ENCODE peak calls at places on chromosomes 4 and X, in seven cellular contexts. One of them, this sample, is unnamed.

GRCh38 chr4:110033994-110034393 is 121.3 kb downstream of the EGF start:
- DNase-seq in astrocyte of the spinal cord: no peak
- DNase-seq in fibroblast of pulmonary artery: no peak
- DNase-seq in K562: no peak
- DNase-seq in astrocyte: no peak
- DNase-seq in AG10803: no peak
- DNase-seq in fibroblast of lung: no peak
- DNase-seq in this sample: no peak

GRCh38 chr4:147853706-147854105 is 121.8 kb downstream of the ARHGAP10 start:
- DNase-seq in astrocyte of the spinal cord: no peak
- DNase-seq in fibroblast of pulmonary artery: no peak
- DNase-seq in K562: no peak
- DNase-seq in astrocyte: no peak
- DNase-seq in AG10803: peak
- DNase-seq in fibroblast of lung: no peak
- DNase-seq in this sample: no peak

GRCh38 chr4:4269856-4270255 is 20.1 kb downstream of the LYAR start:
- DNase-seq in astrocyte of the spinal cord: peak
- DNase-seq in fibroblast of pulmonary artery: peak
- DNase-seq in K562: no peak
- DNase-seq in astrocyte: peak
- DNase-seq in AG10803: no peak
- DNase-seq in fibroblast of lung: peak
- DNase-seq in this sample: peak

GRCh38 chr4:55838356-55838755 is 15.1 kb upstream of the EXOC1 start:
- DNase-seq in astrocyte of the spinal cord: no peak
- DNase-seq in fibroblast of pulmonary artery: no peak
- DNase-seq in K562: no peak
- DNase-seq in astrocyte: peak
- DNase-seq in AG10803: peak
- DNase-seq in fibroblast of lung: peak
- DNase-seq in this sample: no peak

GRCh38 chr4:38189445-38189844 is 229.2 kb downstream of the PTTG2 start:
- DNase-seq in astrocyte of the spinal cord: peak
- DNase-seq in fibroblast of pulmonary artery: peak
- DNase-seq in K562: no peak
- DNase-seq in astrocyte: peak
- DNase-seq in AG10803: peak
- DNase-seq in fibroblast of lung: peak
- DNase-seq in this sample: peak

GRCh38 chrX:16160729-16161128 is 6.6 kb upstream of the MAGEB17 start:
- DNase-seq in astrocyte of the spinal cord: peak
- DNase-seq in fibroblast of pulmonary artery: peak
- DNase-seq in K562: no peak
- DNase-seq in astrocyte: peak
- DNase-seq in AG10803: peak
- DNase-seq in fibroblast of lung: peak
- DNase-seq in this sample: peak

GRCh38 chr4:131644619-131645018 is 1504.5 kb upstream of the PCDH10 start:
- DNase-seq in astrocyte of the spinal cord: peak
- DNase-seq in fibroblast of pulmonary artery: peak
- DNase-seq in K562: no peak
- DNase-seq in astrocyte: no peak
- DNase-seq in AG10803: no peak
- DNase-seq in fibroblast of lung: peak
- DNase-seq in this sample: peak

GRCh38 chr4:150699599-150699998 is 117.6 kb downstream of the MAB21L2 start:
- DNase-seq in astrocyte of the spinal cord: no peak
- DNase-seq in fibroblast of pulmonary artery: no peak
- DNase-seq in K562: no peak
- DNase-seq in astrocyte: no peak
- DNase-seq in AG10803: no peak
- DNase-seq in fibroblast of lung: peak
- DNase-seq in this sample: peak

GRCh38 chr4:99361268-99361922 is 8.8 kb upstream of the ADH1C start:
- DNase-seq in astrocyte of the spinal cord: no peak
- DNase-seq in fibroblast of pulmonary artery: no peak
- DNase-seq in K562: no peak
- DNase-seq in astrocyte: no peak
- DNase-seq in AG10803: peak
- DNase-seq in fibroblast of lung: no peak
- DNase-seq in this sample: no peak

GRCh38 chr4:150769235-150769634 is 187.3 kb downstream of the MAB21L2 start:
- DNase-seq in astrocyte of the spinal cord: peak
- DNase-seq in fibroblast of pulmonary artery: peak
- DNase-seq in K562: no peak
- DNase-seq in astrocyte: peak
- DNase-seq in AG10803: peak
- DNase-seq in fibroblast of lung: peak
- DNase-seq in this sample: peak

GRCh38 chr4:67436742-67437141 is 108.6 kb downstream of the CENPC start:
- DNase-seq in astrocyte of the spinal cord: no peak
- DNase-seq in fibroblast of pulmonary artery: peak
- DNase-seq in K562: no peak
- DNase-seq in astrocyte: peak
- DNase-seq in AG10803: no peak
- DNase-seq in fibroblast of lung: peak
- DNase-seq in this sample: peak

GRCh38 chrX:8755116-8755515 is 23.2 kb upstream of the ANOS1 start:
- DNase-seq in astrocyte of the spinal cord: no peak
- DNase-seq in fibroblast of pulmonary artery: no peak
- DNase-seq in K562: peak
- DNase-seq in astrocyte: no peak
- DNase-seq in AG10803: no peak
- DNase-seq in fibroblast of lung: no peak
- DNase-seq in this sample: no peak

DNA sequence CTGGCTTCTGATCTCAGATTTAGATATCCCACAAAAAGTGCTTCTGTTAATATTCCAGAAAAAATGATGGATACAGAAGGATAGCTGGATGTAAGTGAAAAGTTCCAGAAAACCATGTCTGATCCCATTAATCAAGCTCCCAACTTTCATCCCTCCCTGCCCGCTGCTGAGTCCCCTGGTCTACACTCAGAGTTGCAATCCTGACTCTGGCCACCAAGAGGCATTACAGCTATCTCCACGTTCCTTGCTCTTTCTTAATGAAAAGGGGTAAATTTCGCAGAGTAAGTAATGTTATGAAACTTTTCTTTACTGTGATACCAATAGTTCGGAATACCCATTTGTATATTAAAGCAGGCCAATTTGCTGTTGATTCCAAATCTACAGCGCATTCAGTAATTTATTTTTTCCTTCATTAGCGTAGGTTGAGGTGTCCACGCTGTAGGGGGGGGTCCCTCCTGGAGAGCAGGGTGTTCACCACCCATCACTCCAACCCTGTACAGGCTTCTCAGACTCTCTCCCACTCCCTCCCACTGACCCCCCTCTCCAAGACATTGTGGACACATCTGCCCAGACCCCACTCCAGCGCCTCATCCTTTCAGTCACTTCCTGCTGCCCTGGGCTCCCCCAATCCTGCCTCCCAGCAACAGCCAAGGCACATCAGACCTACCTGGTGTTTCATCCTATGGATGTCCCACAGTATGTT is 55.1 kb downstream of the RAB40A start:
- DNase-seq in astrocyte of the spinal cord: peak
- DNase-seq in fibroblast of pulmonary artery: peak
- DNase-seq in K562: peak
- DNase-seq in astrocyte: peak
- DNase-seq in AG10803: peak
- DNase-seq in fibroblast of lung: peak
- DNase-seq in this sample: peak
- H3K4me3 ChIP-seq in astrocyte of the spinal cord: peak
- H3K4me3 ChIP-seq in fibroblast of pulmonary artery: peak
- H3K4me3 ChIP-seq in K562: no peak
- H3K4me3 ChIP-seq in astrocyte: no peak
- H3K4me3 ChIP-seq in AG10803: peak
- H3K4me3 ChIP-seq in fibroblast of lung: peak
- H3K4me3 ChIP-seq in this sample: no peak

DNA sequence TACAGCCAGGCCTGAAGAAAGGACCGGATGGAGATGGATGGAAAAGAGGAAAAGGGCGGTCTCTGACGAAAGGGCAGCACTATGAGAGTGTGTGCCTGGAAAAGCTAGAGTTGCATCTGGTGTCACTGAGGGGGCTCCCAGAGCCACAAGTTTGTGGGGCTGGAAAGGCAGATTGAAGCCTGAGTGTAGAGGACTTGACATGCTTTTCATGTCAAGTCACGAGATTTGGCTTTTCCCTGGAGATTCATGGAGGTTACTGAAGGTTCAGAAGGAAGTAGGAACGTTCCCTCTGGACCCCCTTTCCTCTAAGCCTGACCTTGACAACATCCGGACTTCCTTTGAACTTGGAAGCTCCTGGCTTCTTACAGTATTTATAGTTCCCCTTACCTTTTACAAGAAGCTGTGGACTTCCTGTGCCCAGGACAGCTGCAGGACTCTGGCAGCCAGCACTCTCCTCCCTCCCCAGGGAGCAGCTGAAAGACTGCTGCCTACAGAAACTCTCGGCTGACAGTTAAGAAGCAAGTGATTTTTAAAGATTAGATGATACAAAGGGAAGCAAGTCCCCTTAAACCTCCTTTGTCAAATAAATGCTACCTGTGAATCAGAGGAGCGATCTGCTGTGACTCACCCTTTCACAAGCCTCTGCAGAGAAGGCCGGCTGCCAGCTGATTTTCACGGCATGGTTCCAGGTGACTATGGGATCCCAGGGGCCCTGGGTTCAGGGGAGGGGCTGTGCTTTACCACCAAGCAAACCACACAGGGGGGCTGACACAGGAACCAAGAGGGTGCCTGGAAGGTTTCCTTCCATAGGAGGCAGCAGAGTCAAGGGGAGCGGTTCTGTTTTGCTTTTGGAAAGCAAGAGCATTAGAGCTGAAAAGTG is 72.9 kb upstream of the STIM2 start:
- DNase-seq in astrocyte of the spinal cord: peak
- DNase-seq in fibroblast of pulmonary artery: peak
- DNase-seq in K562: peak
- DNase-seq in astrocyte: peak
- DNase-seq in AG10803: peak
- DNase-seq in fibroblast of lung: peak
- DNase-seq in this sample: peak
- H3K4me3 ChIP-seq in astrocyte of the spinal cord: no peak
- H3K4me3 ChIP-seq in fibroblast of pulmonary artery: no peak
- H3K4me3 ChIP-seq in K562: no peak
- H3K4me3 ChIP-seq in astrocyte: no peak
- H3K4me3 ChIP-seq in AG10803: no peak
- H3K4me3 ChIP-seq in fibroblast of lung: no peak
- H3K4me3 ChIP-seq in this sample: no peak

GRCh38 chr4:30719363-30720020 is 677 bp upstream of the PCDH7 start:
- DNase-seq in astrocyte of the spinal cord: peak
- DNase-seq in fibroblast of pulmonary artery: peak
- DNase-seq in K562: no peak
- DNase-seq in astrocyte: peak
- DNase-seq in AG10803: peak
- DNase-seq in fibroblast of lung: peak
- DNase-seq in this sample: peak

GRCh38 chr4:30721353-30722091 is 1.4 kb downstream of the PCDH7 start:
- DNase-seq in astrocyte of the spinal cord: peak
- DNase-seq in fibroblast of pulmonary artery: peak
- DNase-seq in K562: no peak
- DNase-seq in astrocyte: peak
- DNase-seq in AG10803: no peak
- DNase-seq in fibroblast of lung: peak
- DNase-seq in this sample: no peak

GRCh38 chr4:30720021-30720655 is at the start of gene PCDH7:
- DNase-seq in astrocyte of the spinal cord: peak
- DNase-seq in fibroblast of pulmonary artery: peak
- DNase-seq in K562: no peak
- DNase-seq in astrocyte: peak
- DNase-seq in AG10803: no peak
- DNase-seq in fibroblast of lung: peak
- DNase-seq in this sample: peak

GRCh38 chr4:30722092-30722915 is 2.1 kb downstream of the PCDH7 start:
- DNase-seq in astrocyte of the spinal cord: no peak
- DNase-seq in fibroblast of pulmonary artery: no peak
- DNase-seq in K562: no peak
- DNase-seq in astrocyte: no peak
- DNase-seq in AG10803: no peak
- DNase-seq in fibroblast of lung: peak
- DNase-seq in this sample: no peak

DNA sequence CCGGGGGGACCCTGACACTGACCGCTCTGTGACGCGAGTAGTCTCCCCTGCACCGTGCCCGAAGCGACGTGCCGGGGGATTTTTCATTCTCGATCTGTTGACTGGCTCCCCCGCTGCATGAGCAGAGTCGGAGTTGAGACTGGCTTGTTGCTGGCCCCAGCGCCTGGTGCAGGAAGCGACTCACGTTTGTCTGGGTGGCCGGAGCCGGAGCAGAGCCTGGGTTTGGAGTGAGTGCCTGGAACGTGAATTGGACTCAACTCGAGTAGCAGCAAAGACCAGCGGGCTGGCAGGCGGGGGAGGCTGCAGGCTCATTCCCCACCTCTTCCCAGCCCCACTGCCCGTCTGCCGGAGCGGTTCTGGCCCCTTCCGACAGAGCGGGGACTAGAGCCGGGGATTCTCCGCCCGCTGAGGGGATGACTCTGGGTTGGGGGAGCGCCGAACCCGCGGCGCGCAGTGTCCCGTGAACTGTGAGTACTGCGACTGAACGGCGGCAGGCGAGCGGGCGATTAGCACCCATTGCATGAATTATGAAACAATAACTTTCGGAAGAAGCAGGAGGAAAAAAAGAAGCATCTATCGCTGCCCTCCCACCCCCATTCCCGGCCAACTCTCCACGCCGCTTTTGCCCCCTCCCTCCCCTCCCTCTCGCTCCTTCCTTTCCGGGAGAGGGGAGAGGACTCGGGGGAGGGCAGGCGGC is 635 bp downstream of the PCDH7 start:
- DNase-seq in astrocyte of the spinal cord: peak
- DNase-seq in fibroblast of pulmonary artery: peak
- DNase-seq in K562: no peak
- DNase-seq in astrocyte: peak
- DNase-seq in AG10803: peak
- DNase-seq in fibroblast of lung: peak
- DNase-seq in this sample: no peak
- H3K4me3 ChIP-seq in astrocyte of the spinal cord: peak
- H3K4me3 ChIP-seq in fibroblast of pulmonary artery: peak
- H3K4me3 ChIP-seq in K562: no peak
- H3K4me3 ChIP-seq in astrocyte: peak
- H3K4me3 ChIP-seq in AG10803: peak
- H3K4me3 ChIP-seq in fibroblast of lung: peak
- H3K4me3 ChIP-seq in this sample: peak

DNA sequence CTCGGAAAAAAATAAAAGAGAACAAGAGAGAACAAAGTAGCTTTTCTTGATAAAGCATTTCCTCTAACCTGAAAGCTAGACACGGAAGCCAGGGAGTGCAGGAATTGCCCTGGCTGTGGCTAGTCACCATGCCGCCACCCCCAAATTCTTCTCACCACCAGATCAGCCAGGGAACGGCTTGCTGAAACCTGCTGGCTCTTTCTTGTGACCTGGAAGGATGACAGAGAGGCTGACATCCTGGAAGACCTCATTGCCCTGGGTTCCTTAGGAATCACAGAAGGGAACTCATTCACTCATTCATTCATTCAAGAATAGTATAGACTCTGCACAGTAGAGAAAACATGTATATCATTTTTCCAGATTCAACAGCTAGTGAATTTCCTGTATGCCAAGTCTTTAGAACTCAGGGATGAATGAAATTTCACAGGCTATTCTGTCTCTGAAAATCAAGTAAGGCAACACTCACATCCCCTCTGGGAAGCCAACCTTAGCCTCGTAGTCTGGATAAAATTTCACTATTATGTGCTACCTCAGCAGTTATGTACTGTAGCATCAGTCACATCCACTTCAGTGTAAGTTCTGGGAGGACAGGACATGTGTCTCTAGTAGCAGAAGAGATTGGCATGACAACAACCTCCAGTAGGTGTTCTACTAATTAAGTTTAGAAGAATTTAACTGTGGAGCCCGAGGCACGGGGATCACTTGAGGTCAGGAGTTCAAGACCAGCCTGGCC is 42.2 kb upstream of the HS3ST1 start:
- DNase-seq in astrocyte of the spinal cord: no peak
- DNase-seq in fibroblast of pulmonary artery: no peak
- DNase-seq in K562: no peak
- DNase-seq in astrocyte: no peak
- DNase-seq in AG10803: no peak
- DNase-seq in fibroblast of lung: no peak
- DNase-seq in this sample: peak
- H3K4me3 ChIP-seq in astrocyte of the spinal cord: no peak
- H3K4me3 ChIP-seq in fibroblast of pulmonary artery: no peak
- H3K4me3 ChIP-seq in K562: no peak
- H3K4me3 ChIP-seq in astrocyte: no peak
- H3K4me3 ChIP-seq in AG10803: no peak
- H3K4me3 ChIP-seq in fibroblast of lung: no peak
- H3K4me3 ChIP-seq in this sample: no peak

This sample was measured in bronchial epithelial cell.